ENCODE peak calls at places on chromosomes 12 and 14, in eight cellular contexts. S, H, A, F, U, X, L and N are unnamed samples.
A peak's percentile ranks its signal among the peaks of the same experiment; 100 is the strongest.

GRCh38 chr14:76186318-76187027 is 34.8 kb downstream of the GPATCH2L start:
- DNase-seq in L (no peak), F (no peak), X (no peak), S (no peak), A (no peak), H (no peak), U (no peak), N (no peak)

GRCh38 chr12:53255993-53256392 is 12.1 kb upstream of the ESPL1 start:
- DNase-seq in L (no peak), U (no peak), X (no peak), S (no peak), F (no peak), H (no peak), A (no peak), N (no peak)

GRCh38 chr12:104498211-104498801 is 41.6 kb downstream of the CHST11 start:
- DNase-seq in F (no peak), S (no peak), X (no peak), H (no peak), A (peak; percentile 65), U (no peak), L (peak; percentile 65), N (no peak)

GRCh38 chr12:111312708-111313107 is 56.2 kb downstream of the PHETA1 start:
- DNase-seq in H (no peak), A (no peak), F (no peak), U (no peak), X (no peak), S (no peak), L (no peak), N (no peak)

GRCh38 chr12:92765871-92766270 is 63.1 kb downstream of the PLEKHG7 start:
- DNase-seq in F (no peak), A (no peak), L (no peak), S (no peak), X (no peak), U (no peak), H (no peak), N (no peak)

GRCh38 chr14:78010688-78011087 is 159.5 kb upstream of the NRXN3 start:
- DNase-seq in H (no peak), F (no peak), L (no peak), U (peak; percentile 12), S (no peak), X (no peak), A (no peak), N (no peak)

GRCh38 chr12:12626471-12626870 is 14.8 kb downstream of the CREBL2 start:
- DNase-seq in X (no peak), H (no peak), A (no peak), S (no peak), F (no peak), L (no peak), U (no peak), N (no peak)

GRCh38 chr14:103260629-103261124 is 73.4 kb upstream of the EIF5 start:
- DNase-seq in U (peak; percentile 70), A (no peak), H (peak; percentile 80), F (peak; percentile 65), X (peak; percentile 45), S (no peak), L (no peak), N (no peak)

GRCh38 chr12:96989916-96990315 is 82.9 kb downstream of the NEDD1 start:
- DNase-seq in H (peak; percentile 60), U (peak; percentile 50), L (no peak), F (peak; percentile 51), S (no peak), A (no peak), X (peak; percentile 40), N (no peak)

GRCh38 chr14:71701990-71702389 is 230.2 kb upstream of the RGS6 start:
- DNase-seq in F (no peak), U (no peak), H (no peak), X (no peak), S (no peak), A (no peak), L (peak; percentile 88), N (no peak)

GRCh38 chr12:18683603-18684002 is 54.2 kb downstream of the PLCZ1 start:
- DNase-seq in S (no peak), A (no peak), U (no peak), X (no peak), H (no peak), F (no peak), L (no peak), N (no peak)

GRCh38 chr14:75068294-75069020 is 984 bp upstream of the ZC2HC1C start:
- DNase-seq in S (no peak), F (no peak), A (no peak), U (peak; percentile 16), H (no peak), X (peak; percentile 27), L (no peak), N (no peak)

GRCh38 chr12:3480744-3481143 is 10.3 kb upstream of the PRMT8 start:
- DNase-seq in X (no peak), U (no peak), L (no peak), A (no peak), F (no peak), H (no peak), S (no peak), N (no peak)